ENCODE peak calls at places on chromosomes 6 and 20, in ten cellular contexts. One of them, this sample, is unnamed.
A peak's percentile ranks its signal among the peaks of the same experiment; 100 is the strongest.

GRCh38 chr6:88246654-88247053 is 80.5 kb upstream of the CNR1 start:
- DNase-seq in fibroblast of pulmonary artery: no peak
- DNase-seq in KG1: no peak
- DNase-seq in stimulated activated naive B cell treated with anti-CD40 and anti-IgM and Interleukin-4, amounts not matched to agents 10 μg/mL and 1 μg/mL and 100 μg/mL, for 72 hours: no peak
- DNase-seq in globus pallidus: no peak
- DNase-seq in Caco-2: no peak
- DNase-seq in sigmoid colon: no peak
- DNase-seq in activated naive CD4-positive, alpha-beta T cell treated with anti-CD3 and anti-CD28 coated beads for 36 hours: no peak
- DNase-seq in HEK293T: no peak
- DNase-seq in effector memory CD8-positive, alpha-beta T cell: no peak
- DNase-seq in this sample: no peak

GRCh38 chr6:127219869-127220268 is 46.8 kb upstream of the RNF146 start:
- DNase-seq in fibroblast of pulmonary artery: no peak
- DNase-seq in KG1: no peak
- DNase-seq in stimulated activated naive B cell treated with anti-CD40 and anti-IgM and Interleukin-4, amounts not matched to agents 10 μg/mL and 1 μg/mL and 100 μg/mL, for 72 hours: no peak
- DNase-seq in globus pallidus: no peak
- DNase-seq in Caco-2: no peak
- DNase-seq in sigmoid colon: no peak
- DNase-seq in activated naive CD4-positive, alpha-beta T cell treated with anti-CD3 and anti-CD28 coated beads for 36 hours: no peak
- DNase-seq in HEK293T: no peak
- DNase-seq in effector memory CD8-positive, alpha-beta T cell: no peak
- DNase-seq in this sample: no peak

GRCh38 chr20:478949-479429 is 16.7 kb upstream of the TBC1D20 start:
- DNase-seq in fibroblast of pulmonary artery: peak; percentile 79
- DNase-seq in KG1: peak; percentile 51
- DNase-seq in stimulated activated naive B cell treated with anti-CD40 and anti-IgM and Interleukin-4, amounts not matched to agents 10 μg/mL and 1 μg/mL and 100 μg/mL, for 72 hours: peak; percentile 5
- DNase-seq in globus pallidus: peak; percentile 58
- DNase-seq in Caco-2: peak; percentile 59
- DNase-seq in sigmoid colon: no peak
- DNase-seq in activated naive CD4-positive, alpha-beta T cell treated with anti-CD3 and anti-CD28 coated beads for 36 hours: peak; percentile 41
- DNase-seq in HEK293T: peak; percentile 51
- DNase-seq in effector memory CD8-positive, alpha-beta T cell: peak; percentile 48
- DNase-seq in this sample: no peak

GRCh38 chr6:108737594-108738546 is 110.4 kb upstream of the ARMC2 start:
- DNase-seq in fibroblast of pulmonary artery: peak; percentile 92
- DNase-seq in KG1: no peak
- DNase-seq in stimulated activated naive B cell treated with anti-CD40 and anti-IgM and Interleukin-4, amounts not matched to agents 10 μg/mL and 1 μg/mL and 100 μg/mL, for 72 hours: no peak
- DNase-seq in globus pallidus: no peak
- DNase-seq in Caco-2: no peak
- DNase-seq in sigmoid colon: peak; percentile 77
- DNase-seq in activated naive CD4-positive, alpha-beta T cell treated with anti-CD3 and anti-CD28 coated beads for 36 hours: no peak
- DNase-seq in HEK293T: no peak
- DNase-seq in effector memory CD8-positive, alpha-beta T cell: no peak
- DNase-seq in this sample: peak; percentile 58

GRCh38 chr6:7541175-7542064 is at the start of gene DSP:
- DNase-seq in fibroblast of pulmonary artery: no peak
- DNase-seq in KG1: no peak
- DNase-seq in stimulated activated naive B cell treated with anti-CD40 and anti-IgM and Interleukin-4, amounts not matched to agents 10 μg/mL and 1 μg/mL and 100 μg/mL, for 72 hours: no peak
- DNase-seq in globus pallidus: no peak
- DNase-seq in Caco-2: peak; percentile 93
- DNase-seq in sigmoid colon: no peak
- DNase-seq in activated naive CD4-positive, alpha-beta T cell treated with anti-CD3 and anti-CD28 coated beads for 36 hours: peak; percentile 38
- DNase-seq in HEK293T: peak; percentile 65
- DNase-seq in effector memory CD8-positive, alpha-beta T cell: no peak
- DNase-seq in this sample: peak; percentile 18

GRCh38 chr6:106167105-106167814 is 81.1 kb downstream of the PRDM1 start:
- DNase-seq in fibroblast of pulmonary artery: no peak
- DNase-seq in KG1: no peak
- DNase-seq in stimulated activated naive B cell treated with anti-CD40 and anti-IgM and Interleukin-4, amounts not matched to agents 10 μg/mL and 1 μg/mL and 100 μg/mL, for 72 hours: no peak
- DNase-seq in globus pallidus: no peak
- DNase-seq in Caco-2: no peak
- DNase-seq in sigmoid colon: no peak
- DNase-seq in activated naive CD4-positive, alpha-beta T cell treated with anti-CD3 and anti-CD28 coated beads for 36 hours: no peak
- DNase-seq in HEK293T: no peak
- DNase-seq in effector memory CD8-positive, alpha-beta T cell: no peak
- DNase-seq in this sample: no peak

GRCh38 chr20:62326559-62326958 is 23.8 kb downstream of the ADRM1 start:
- DNase-seq in fibroblast of pulmonary artery: no peak
- DNase-seq in KG1: no peak
- DNase-seq in stimulated activated naive B cell treated with anti-CD40 and anti-IgM and Interleukin-4, amounts not matched to agents 10 μg/mL and 1 μg/mL and 100 μg/mL, for 72 hours: no peak
- DNase-seq in globus pallidus: no peak
- DNase-seq in Caco-2: no peak
- DNase-seq in sigmoid colon: no peak
- DNase-seq in activated naive CD4-positive, alpha-beta T cell treated with anti-CD3 and anti-CD28 coated beads for 36 hours: no peak
- DNase-seq in HEK293T: no peak
- DNase-seq in effector memory CD8-positive, alpha-beta T cell: no peak
- DNase-seq in this sample: no peak

GRCh38 chr6:57190140-57190539 is 18.0 kb downstream of the BAG2 start:
- DNase-seq in fibroblast of pulmonary artery: peak; percentile 86
- DNase-seq in KG1: no peak
- DNase-seq in stimulated activated naive B cell treated with anti-CD40 and anti-IgM and Interleukin-4, amounts not matched to agents 10 μg/mL and 1 μg/mL and 100 μg/mL, for 72 hours: no peak
- DNase-seq in globus pallidus: no peak
- DNase-seq in Caco-2: peak; percentile 29
- DNase-seq in sigmoid colon: no peak
- DNase-seq in activated naive CD4-positive, alpha-beta T cell treated with anti-CD3 and anti-CD28 coated beads for 36 hours: no peak
- DNase-seq in HEK293T: no peak
- DNase-seq in effector memory CD8-positive, alpha-beta T cell: no peak
- DNase-seq in this sample: no peak

GRCh38 chr20:47888351-47888750 is 103.1 kb upstream of the SULF2 start:
- DNase-seq in fibroblast of pulmonary artery: no peak
- DNase-seq in KG1: no peak
- DNase-seq in stimulated activated naive B cell treated with anti-CD40 and anti-IgM and Interleukin-4, amounts not matched to agents 10 μg/mL and 1 μg/mL and 100 μg/mL, for 72 hours: no peak
- DNase-seq in globus pallidus: no peak
- DNase-seq in Caco-2: no peak
- DNase-seq in sigmoid colon: no peak
- DNase-seq in activated naive CD4-positive, alpha-beta T cell treated with anti-CD3 and anti-CD28 coated beads for 36 hours: no peak
- DNase-seq in HEK293T: no peak
- DNase-seq in effector memory CD8-positive, alpha-beta T cell: no peak
- DNase-seq in this sample: no peak

GRCh38 chr20:58627212-58628072 is 23.6 kb upstream of the STX16 start:
- DNase-seq in fibroblast of pulmonary artery: no peak
- DNase-seq in KG1: no peak
- DNase-seq in stimulated activated naive B cell treated with anti-CD40 and anti-IgM and Interleukin-4, amounts not matched to agents 10 μg/mL and 1 μg/mL and 100 μg/mL, for 72 hours: peak; percentile 18
- DNase-seq in globus pallidus: no peak
- DNase-seq in Caco-2: no peak
- DNase-seq in sigmoid colon: no peak
- DNase-seq in activated naive CD4-positive, alpha-beta T cell treated with anti-CD3 and anti-CD28 coated beads for 36 hours: no peak
- DNase-seq in HEK293T: no peak
- DNase-seq in effector memory CD8-positive, alpha-beta T cell: no peak
- DNase-seq in this sample: no peak

GRCh38 chr6:166278579-166279392 is 29.4 kb downstream of the PRR18 start:
- DNase-seq in fibroblast of pulmonary artery: no peak
- DNase-seq in KG1: no peak
- DNase-seq in stimulated activated naive B cell treated with anti-CD40 and anti-IgM and Interleukin-4, amounts not matched to agents 10 μg/mL and 1 μg/mL and 100 μg/mL, for 72 hours: no peak
- DNase-seq in globus pallidus: no peak
- DNase-seq in Caco-2: no peak
- DNase-seq in sigmoid colon: no peak
- DNase-seq in activated naive CD4-positive, alpha-beta T cell treated with anti-CD3 and anti-CD28 coated beads for 36 hours: no peak
- DNase-seq in HEK293T: no peak
- DNase-seq in effector memory CD8-positive, alpha-beta T cell: no peak
- DNase-seq in this sample: no peak

GRCh38 chr6:37099442-37099841 is 70.5 kb upstream of the PIM1 start:
- DNase-seq in fibroblast of pulmonary artery: no peak
- DNase-seq in KG1: no peak
- DNase-seq in stimulated activated naive B cell treated with anti-CD40 and anti-IgM and Interleukin-4, amounts not matched to agents 10 μg/mL and 1 μg/mL and 100 μg/mL, for 72 hours: no peak
- DNase-seq in globus pallidus: no peak
- DNase-seq in Caco-2: no peak
- DNase-seq in sigmoid colon: no peak
- DNase-seq in activated naive CD4-positive, alpha-beta T cell treated with anti-CD3 and anti-CD28 coated beads for 36 hours: no peak
- DNase-seq in HEK293T: no peak
- DNase-seq in effector memory CD8-positive, alpha-beta T cell: no peak
- DNase-seq in this sample: no peak

GRCh38 chr6:108578595-108579038 is 17.9 kb downstream of the FOXO3 start:
- DNase-seq in fibroblast of pulmonary artery: peak; percentile 63
- DNase-seq in KG1: no peak
- DNase-seq in stimulated activated naive B cell treated with anti-CD40 and anti-IgM and Interleukin-4, amounts not matched to agents 10 μg/mL and 1 μg/mL and 100 μg/mL, for 72 hours: no peak
- DNase-seq in globus pallidus: no peak
- DNase-seq in Caco-2: peak; percentile 21
- DNase-seq in sigmoid colon: no peak
- DNase-seq in activated naive CD4-positive, alpha-beta T cell treated with anti-CD3 and anti-CD28 coated beads for 36 hours: no peak
- DNase-seq in HEK293T: no peak
- DNase-seq in effector memory CD8-positive, alpha-beta T cell: no peak
- DNase-seq in this sample: no peak

GRCh38 chr6:138371720-138372119 is 6.0 kb upstream of the SMIM28 start:
- DNase-seq in fibroblast of pulmonary artery: peak; percentile 23
- DNase-seq in KG1: no peak
- DNase-seq in stimulated activated naive B cell treated with anti-CD40 and anti-IgM and Interleukin-4, amounts not matched to agents 10 μg/mL and 1 μg/mL and 100 μg/mL, for 72 hours: no peak
- DNase-seq in globus pallidus: no peak
- DNase-seq in Caco-2: no peak
- DNase-seq in sigmoid colon: no peak
- DNase-seq in activated naive CD4-positive, alpha-beta T cell treated with anti-CD3 and anti-CD28 coated beads for 36 hours: no peak
- DNase-seq in HEK293T: peak; percentile 30
- DNase-seq in effector memory CD8-positive, alpha-beta T cell: no peak
- DNase-seq in this sample: no peak

GRCh38 chr20:13006825-13007224 is 1.9 kb upstream of the SPTLC3 start:
- DNase-seq in fibroblast of pulmonary artery: peak; percentile 60
- DNase-seq in KG1: no peak
- DNase-seq in stimulated activated naive B cell treated with anti-CD40 and anti-IgM and Interleukin-4, amounts not matched to agents 10 μg/mL and 1 μg/mL and 100 μg/mL, for 72 hours: no peak
- DNase-seq in globus pallidus: no peak
- DNase-seq in Caco-2: no peak
- DNase-seq in sigmoid colon: no peak
- DNase-seq in activated naive CD4-positive, alpha-beta T cell treated with anti-CD3 and anti-CD28 coated beads for 36 hours: no peak
- DNase-seq in HEK293T: no peak
- DNase-seq in effector memory CD8-positive, alpha-beta T cell: no peak
- DNase-seq in this sample: no peak

GRCh38 chr6:149457316-149457884 is 27.4 kb downstream of the ZC3H12D start:
- DNase-seq in fibroblast of pulmonary artery: no peak
- DNase-seq in KG1: no peak
- DNase-seq in stimulated activated naive B cell treated with anti-CD40 and anti-IgM and Interleukin-4, amounts not matched to agents 10 μg/mL and 1 μg/mL and 100 μg/mL, for 72 hours: no peak
- DNase-seq in globus pallidus: no peak
- DNase-seq in Caco-2: no peak
- DNase-seq in sigmoid colon: no peak
- DNase-seq in activated naive CD4-positive, alpha-beta T cell treated with anti-CD3 and anti-CD28 coated beads for 36 hours: no peak
- DNase-seq in HEK293T: no peak
- DNase-seq in effector memory CD8-positive, alpha-beta T cell: no peak
- DNase-seq in this sample: no peak

GRCh38 chr20:36107881-36108280 is 46.7 kb upstream of the EPB41L1 start:
- DNase-seq in fibroblast of pulmonary artery: no peak
- DNase-seq in KG1: no peak
- DNase-seq in stimulated activated naive B cell treated with anti-CD40 and anti-IgM and Interleukin-4, amounts not matched to agents 10 μg/mL and 1 μg/mL and 100 μg/mL, for 72 hours: no peak
- DNase-seq in globus pallidus: no peak
- DNase-seq in Caco-2: no peak
- DNase-seq in sigmoid colon: no peak
- DNase-seq in activated naive CD4-positive, alpha-beta T cell treated with anti-CD3 and anti-CD28 coated beads for 36 hours: no peak
- DNase-seq in HEK293T: no peak
- DNase-seq in effector memory CD8-positive, alpha-beta T cell: no peak
- DNase-seq in this sample: no peak

GRCh38 chr20:57003012-57003411 is 263.4 kb downstream of the BMP7 start:
- DNase-seq in fibroblast of pulmonary artery: no peak
- DNase-seq in KG1: no peak
- DNase-seq in stimulated activated naive B cell treated with anti-CD40 and anti-IgM and Interleukin-4, amounts not matched to agents 10 μg/mL and 1 μg/mL and 100 μg/mL, for 72 hours: no peak
- DNase-seq in globus pallidus: no peak
- DNase-seq in Caco-2: no peak
- DNase-seq in sigmoid colon: no peak
- DNase-seq in activated naive CD4-positive, alpha-beta T cell treated with anti-CD3 and anti-CD28 coated beads for 36 hours: no peak
- DNase-seq in HEK293T: no peak
- DNase-seq in effector memory CD8-positive, alpha-beta T cell: no peak
- DNase-seq in this sample: no peak

GRCh38 chr6:167987396-167987795 is 10.1 kb upstream of the KIF25 start:
- DNase-seq in fibroblast of pulmonary artery: no peak
- DNase-seq in KG1: no peak
- DNase-seq in stimulated activated naive B cell treated with anti-CD40 and anti-IgM and Interleukin-4, amounts not matched to agents 10 μg/mL and 1 μg/mL and 100 μg/mL, for 72 hours: no peak
- DNase-seq in globus pallidus: no peak
- DNase-seq in Caco-2: no peak
- DNase-seq in sigmoid colon: no peak
- DNase-seq in activated naive CD4-positive, alpha-beta T cell treated with anti-CD3 and anti-CD28 coated beads for 36 hours: no peak
- DNase-seq in HEK293T: no peak
- DNase-seq in effector memory CD8-positive, alpha-beta T cell: no peak
- DNase-seq in this sample: no peak

GRCh38 chr6:119308048-119308570 is 41.5 kb downstream of the MAN1A1 start:
- DNase-seq in fibroblast of pulmonary artery: peak; percentile 62
- DNase-seq in KG1: no peak
- DNase-seq in stimulated activated naive B cell treated with anti-CD40 and anti-IgM and Interleukin-4, amounts not matched to agents 10 μg/mL and 1 μg/mL and 100 μg/mL, for 72 hours: no peak
- DNase-seq in globus pallidus: no peak
- DNase-seq in Caco-2: no peak
- DNase-seq in sigmoid colon: no peak
- DNase-seq in activated naive CD4-positive, alpha-beta T cell treated with anti-CD3 and anti-CD28 coated beads for 36 hours: no peak
- DNase-seq in HEK293T: no peak
- DNase-seq in effector memory CD8-positive, alpha-beta T cell: no peak
- DNase-seq in this sample: no peak

GRCh38 chr20:19253316-19253715 is 40.9 kb downstream of the SLC24A3 start:
- DNase-seq in fibroblast of pulmonary artery: no peak
- DNase-seq in KG1: no peak
- DNase-seq in stimulated activated naive B cell treated with anti-CD40 and anti-IgM and Interleukin-4, amounts not matched to agents 10 μg/mL and 1 μg/mL and 100 μg/mL, for 72 hours: no peak
- DNase-seq in globus pallidus: no peak
- DNase-seq in Caco-2: no peak
- DNase-seq in sigmoid colon: no peak
- DNase-seq in activated naive CD4-positive, alpha-beta T cell treated with anti-CD3 and anti-CD28 coated beads for 36 hours: no peak
- DNase-seq in HEK293T: no peak
- DNase-seq in effector memory CD8-positive, alpha-beta T cell: no peak
- DNase-seq in this sample: no peak

GRCh38 chr6:154476494-154476893 is 34.0 kb downstream of the CNKSR3 start:
- DNase-seq in fibroblast of pulmonary artery: no peak
- DNase-seq in KG1: no peak
- DNase-seq in stimulated activated naive B cell treated with anti-CD40 and anti-IgM and Interleukin-4, amounts not matched to agents 10 μg/mL and 1 μg/mL and 100 μg/mL, for 72 hours: no peak
- DNase-seq in globus pallidus: no peak
- DNase-seq in Caco-2: no peak
- DNase-seq in sigmoid colon: no peak
- DNase-seq in activated naive CD4-positive, alpha-beta T cell treated with anti-CD3 and anti-CD28 coated beads for 36 hours: no peak
- DNase-seq in HEK293T: no peak
- DNase-seq in effector memory CD8-positive, alpha-beta T cell: no peak
- DNase-seq in this sample: no peak

GRCh38 chr6:21098134-21098533 is 495.4 kb upstream of the SOX4 start:
- DNase-seq in fibroblast of pulmonary artery: no peak
- DNase-seq in KG1: no peak
- DNase-seq in stimulated activated naive B cell treated with anti-CD40 and anti-IgM and Interleukin-4, amounts not matched to agents 10 μg/mL and 1 μg/mL and 100 μg/mL, for 72 hours: no peak
- DNase-seq in globus pallidus: no peak
- DNase-seq in Caco-2: no peak
- DNase-seq in sigmoid colon: no peak
- DNase-seq in activated naive CD4-positive, alpha-beta T cell treated with anti-CD3 and anti-CD28 coated beads for 36 hours: no peak
- DNase-seq in HEK293T: no peak
- DNase-seq in effector memory CD8-positive, alpha-beta T cell: no peak
- DNase-seq in this sample: no peak

GRCh38 chr6:19554356-19555225 is 282.6 kb upstream of the ID4 start:
- DNase-seq in fibroblast of pulmonary artery: peak; percentile 9
- DNase-seq in KG1: no peak
- DNase-seq in stimulated activated naive B cell treated with anti-CD40 and anti-IgM and Interleukin-4, amounts not matched to agents 10 μg/mL and 1 μg/mL and 100 μg/mL, for 72 hours: no peak
- DNase-seq in globus pallidus: no peak
- DNase-seq in Caco-2: no peak
- DNase-seq in sigmoid colon: peak; percentile 65
- DNase-seq in activated naive CD4-positive, alpha-beta T cell treated with anti-CD3 and anti-CD28 coated beads for 36 hours: no peak
- DNase-seq in HEK293T: no peak
- DNase-seq in effector memory CD8-positive, alpha-beta T cell: no peak
- DNase-seq in this sample: no peak

GRCh38 chr6:29005183-29005885 is at the start of gene ZNF311:
- DNase-seq in fibroblast of pulmonary artery: peak; percentile 79
- DNase-seq in KG1: no peak
- DNase-seq in stimulated activated naive B cell treated with anti-CD40 and anti-IgM and Interleukin-4, amounts not matched to agents 10 μg/mL and 1 μg/mL and 100 μg/mL, for 72 hours: no peak
- DNase-seq in globus pallidus: peak; percentile 65
- DNase-seq in Caco-2: peak; percentile 41
- DNase-seq in sigmoid colon: peak; percentile 77
- DNase-seq in activated naive CD4-positive, alpha-beta T cell treated with anti-CD3 and anti-CD28 coated beads for 36 hours: peak; percentile 72
- DNase-seq in HEK293T: no peak
- DNase-seq in effector memory CD8-positive, alpha-beta T cell: no peak
- DNase-seq in this sample: peak; percentile 42